ENCODE peak calls at places on chromosome X, in four cellular contexts. H is H1, G is GM06990, E is cardiac muscle cell. L is an unnamed sample.

GRCh38 chrX:40719731-40720130 is 15.6 kb downstream of the MED14 start:
- DNase-seq in G (no peak), H (no peak), E (no peak), L (no peak)

GRCh38 chrX:151754641-151755215 is 20.2 kb downstream of the CNGA2 start:
- DNase-seq in G (no peak), H (no peak), E (peak), L (peak)

GRCh38 chrX:38898261-38898660 is 97.0 kb downstream of the MID1IP1 start:
- DNase-seq in G (no peak), H (no peak), E (no peak), L (no peak)

GRCh38 chrX:38929966-38930421 is 128.7 kb downstream of the MID1IP1 start:
- DNase-seq in H (no peak), E (no peak), G (no peak), L (no peak)

GRCh38 chrX:154840856-154841255 is 6.4 kb upstream of the SMIM9 start:
- DNase-seq in G (no peak), E (peak), H (no peak), L (no peak)

GRCh38 chrX:151896734-151897474 is 15.8 kb upstream of the MAGEA4 start:
- DNase-seq in E (peak), H (no peak), G (no peak), L (no peak)

GRCh38 chrX:39759526-39760224 is 338.1 kb downstream of the BCOR start:
- DNase-seq in E (peak), G (no peak), H (no peak), L (no peak)

GRCh38 chrX:144849141-144849540 is 398.2 kb upstream of the SPANXN1 start:
- DNase-seq in E (no peak), G (no peak), H (no peak), L (no peak)

GRCh38 chrX:153635788-153636668 is 11.0 kb upstream of the DUSP9 start:
- DNase-seq in E (no peak), G (no peak), H (peak), L (no peak)

GRCh38 chrX:12794654-12795053 is 3.4 kb downstream of the PRPS2 start:
- DNase-seq in E (peak), G (no peak), H (no peak), L (no peak)

GRCh38 chrX:71909956-71910355 is 689 bp upstream of the NHSL2 start:
- DNase-seq in G (no peak), E (peak), H (no peak), L (no peak)

GRCh38 chrX:71911731-71912050 is 1.0 kb downstream of the NHSL2 start:
- DNase-seq in G (no peak), E (no peak), H (no peak), L (no peak)

GRCh38 chrX:71910526-71911022 is at the start of gene NHSL2:
- DNase-seq in G (no peak), H (no peak), E (peak), L (no peak)

GRCh38 chrX:71912156-71912555 is 1.5 kb downstream of the NHSL2 start:
- DNase-seq in E (no peak), G (no peak), H (no peak), L (no peak)

GRCh38 chrX:71911023-71911730 is 532 bp downstream of the NHSL2 start:
- DNase-seq in E (no peak), H (no peak), G (peak), L (no peak)
- TF ChIP-seq CTCF in E (peak), H (peak), G (peak), L (no peak)

GRCh38 chrX:119791437-119792231 is at the start of gene RPL39:
- DNase-seq in E (peak), H (no peak), G (peak), L (peak)

GRCh38 chrX:119790977-119791436 is 423 bp downstream of the RPL39 start:
- DNase-seq in H (no peak), G (no peak), E (peak), L (peak)
- H3K4me3 ChIP-seq in H (peak), G (peak), E (peak), L (peak)

GRCh38 chrX:86066998-86067397 is 19.6 kb upstream of the CHM start:
- DNase-seq in E (no peak), H (no peak), G (no peak), L (no peak)
- TF ChIP-seq CTCF in E (no peak), H (no peak), G (no peak), L (no peak)

DNA sequence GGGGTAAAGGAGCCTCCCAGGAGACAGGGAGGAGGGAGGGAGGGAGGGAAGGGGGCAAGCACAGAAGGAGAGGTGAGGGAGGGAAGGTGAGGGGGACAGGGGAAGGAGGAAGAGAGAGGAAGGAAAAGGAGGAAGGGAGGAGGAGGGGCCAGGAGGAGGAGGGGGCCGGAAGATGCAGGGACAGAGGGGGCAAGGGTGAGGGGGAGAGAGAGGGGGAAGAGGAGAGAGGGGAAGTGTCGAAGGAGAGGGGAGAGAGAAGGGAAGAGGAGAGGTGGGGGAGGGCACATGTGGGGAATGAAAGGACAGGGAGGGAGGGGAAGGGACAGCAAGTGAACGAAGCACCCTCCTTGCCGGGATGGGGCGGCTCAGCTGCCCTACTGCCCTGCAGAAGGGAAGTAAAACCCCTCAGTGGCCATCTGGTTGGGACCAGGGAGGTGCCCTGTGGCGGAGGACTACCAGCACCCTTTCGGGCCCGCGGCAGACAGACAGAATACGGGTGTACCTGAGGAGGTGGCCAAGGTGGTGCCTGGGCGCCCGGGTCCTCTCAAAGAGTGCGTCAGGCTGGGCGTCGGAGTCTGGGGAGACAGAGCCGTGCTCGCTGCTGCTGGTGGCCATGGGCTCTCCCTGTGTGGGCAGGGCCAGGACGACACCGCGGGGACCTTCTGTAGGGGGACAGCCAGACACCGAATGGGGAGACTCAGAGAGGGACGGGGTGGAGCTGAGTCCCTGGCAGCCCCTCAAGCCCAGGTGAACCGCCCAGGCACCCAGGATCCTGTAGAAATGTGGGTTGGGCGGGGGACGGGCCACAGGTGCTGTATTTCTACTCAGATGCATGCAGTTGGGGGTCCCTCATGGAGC is 29.5 kb downstream of the PDHA1 start:
- DNase-seq in H (no peak), E (no peak), G (no peak), L (no peak)
- H3K4me3 ChIP-seq in H (peak), E (no peak), G (no peak), L (no peak)

DNA sequence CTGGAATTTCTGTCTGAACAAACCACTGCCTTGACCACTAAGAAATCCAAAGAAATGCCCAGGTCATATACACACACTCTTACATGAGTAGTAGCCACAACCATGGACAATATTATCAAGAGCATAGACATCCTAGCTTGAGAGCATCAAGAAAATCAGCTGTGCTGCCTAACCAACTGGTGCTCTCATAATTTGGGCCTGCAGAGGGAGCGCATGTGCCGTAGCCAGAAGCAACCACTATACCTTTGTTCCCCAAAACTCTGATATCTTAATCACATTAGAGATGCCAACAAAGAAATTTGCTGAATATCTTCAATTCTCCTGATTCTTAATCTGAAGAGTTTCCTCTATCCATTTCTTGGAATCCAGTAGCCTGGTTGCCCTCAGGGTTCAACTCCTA is 163.6 kb downstream of the ZNF674 start:
- DNase-seq in H (no peak), E (peak), G (peak), L (no peak)
- TF ChIP-seq CTCF in H (peak), E (peak), G (peak), L (no peak)

GRCh38 chrX:1533083-1533482 is 3.9 kb downstream of the P2RY8 start:
- DNase-seq in E (no peak), H (no peak), G (no peak), L (no peak)

GRCh38 chrX:1536712-1537030 is 314 bp downstream of the P2RY8 start:
- DNase-seq in H (no peak), G (no peak), E (no peak), L (no peak)

GRCh38 chrX:1537031-1537715 is at the start of gene P2RY8:
- DNase-seq in H (no peak), E (peak), G (peak), L (peak)

GRCh38 chrX:1535241-1536041 is 1.5 kb downstream of the P2RY8 start:
- DNase-seq in E (no peak), G (peak), H (no peak), L (no peak)

GRCh38 chrX:1534321-1535168 is 2.4 kb downstream of the P2RY8 start:
- DNase-seq in E (no peak), G (peak), H (no peak), L (no peak)
- H3K4me3 ChIP-seq in E (no peak), G (peak), H (no peak), L (no peak)

DNA sequence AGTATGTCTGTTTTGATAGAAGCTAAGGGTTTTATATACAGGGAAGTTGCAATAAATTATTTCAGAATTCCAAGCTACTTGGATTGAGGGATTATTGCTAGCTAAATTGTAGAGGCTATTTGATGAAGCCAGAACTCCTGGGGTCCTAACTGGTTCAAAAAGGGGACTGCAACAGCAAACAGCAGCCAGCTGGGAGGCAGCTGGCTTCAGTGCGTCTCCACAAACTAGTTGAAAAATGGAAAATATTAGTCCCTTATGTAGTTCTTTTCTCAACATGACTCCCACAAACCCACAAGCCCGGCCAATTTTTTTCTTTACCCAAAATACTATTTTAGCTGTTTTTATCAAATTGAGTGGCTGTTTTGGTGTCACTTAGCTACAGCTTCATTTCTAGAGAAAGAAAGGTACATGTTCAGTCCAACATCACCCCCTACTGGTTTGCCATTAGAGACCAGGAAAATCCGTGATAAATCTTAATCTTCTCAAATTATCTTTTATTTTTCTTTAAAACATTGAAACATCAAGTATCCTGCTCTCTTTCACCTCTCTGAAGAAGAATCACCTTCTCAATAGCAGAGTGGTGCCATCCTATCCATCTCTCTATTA is 97.2 kb downstream of the GUCY2F start:
- DNase-seq in E (peak), H (no peak), G (peak), L (no peak)
- TF ChIP-seq CTCF in E (peak), H (peak), G (peak), L (no peak)

GRCh38 chrX:96387801-96388200 is 296.8 kb upstream of the DIAPH2 start:
- DNase-seq in H (no peak), E (no peak), G (no peak), L (no peak)
- H3K4me3 ChIP-seq in H (no peak), E (no peak), G (no peak), L (no peak)

L was measured in lower leg skin.